ENCODE peak calls at places on chromosomes 3 and 15, in nine cellular contexts. V is testis, J is heart left ventricle, G is esophagus squamous epithelium, E is Peyer's patch, W is lower leg skin, U is HCT116, C is upper lobe of left lung, N is K562. X is an unnamed sample.

GRCh38 chr15:69303337-69304175 is 4.8 kb downstream of the PAQR5 start:
- DNase-seq in V (no peak), J (no peak), G (no peak), E (no peak), W (no peak), U (no peak), C (no peak), N (peak), X (no peak)

GRCh38 chr3:188088948-188089685 is 64.8 kb upstream of the LPP start:
- DNase-seq in V (no peak), J (no peak), G (no peak), E (no peak), W (no peak), U (no peak), C (no peak), N (no peak), X (no peak)

GRCh38 chr15:39426552-39427532 is 154.0 kb upstream of the THBS1 start:
- DNase-seq in V (peak), J (peak), G (no peak), E (peak), W (peak), U (no peak), C (no peak), N (no peak), X (peak)

GRCh38 chr3:194137314-194138097 is 1.6 kb downstream of the HES1 start:
- DNase-seq in V (peak), J (peak), G (no peak), E (peak), W (peak), U (no peak), C (peak), N (peak), X (peak)

GRCh38 chr3:37198547-37198946 is 24.2 kb upstream of the LRRFIP2 start:
- DNase-seq in V (no peak), J (no peak), G (no peak), E (no peak), W (no peak), U (no peak), C (no peak), N (no peak), X (no peak)

GRCh38 chr3:13461169-13462124 is 18.7 kb upstream of the HDAC11 start:
- DNase-seq in V (peak), J (peak), G (no peak), E (peak), W (no peak), U (peak), C (no peak), N (peak), X (peak)

GRCh38 chr3:11637901-11638668 is 5.6 kb downstream of the VGLL4 start:
- DNase-seq in V (peak), J (no peak), G (no peak), E (no peak), W (no peak), U (no peak), C (no peak), N (no peak), X (no peak)

GRCh38 chr3:101043687-101044078 is 50.5 kb upstream of the ABI3BP start:
- DNase-seq in V (no peak), J (no peak), G (no peak), E (no peak), W (no peak), U (no peak), C (no peak), N (no peak), X (no peak)

GRCh38 chr3:129688310-129688895 is 81.9 kb upstream of the PLXND1 start:
- DNase-seq in V (peak), J (peak), G (no peak), E (peak), W (peak), U (no peak), C (peak), N (no peak), X (peak)

GRCh38 chr15:66780172-66780972 is 78.3 kb downstream of the SMAD6 start:
- DNase-seq in V (no peak), J (no peak), G (no peak), E (peak), W (no peak), U (no peak), C (no peak), N (no peak), X (no peak)

GRCh38 chr3:64902991-64903390 is 215.2 kb upstream of the ADAMTS9 start:
- DNase-seq in V (no peak), J (no peak), G (no peak), E (no peak), W (no peak), U (no peak), C (no peak), N (no peak), X (no peak)

GRCh38 chr3:119741701-119742100 is 38.9 kb downstream of the CFAP91 start:
- DNase-seq in V (no peak), J (no peak), G (no peak), E (no peak), W (no peak), U (no peak), C (no peak), N (no peak), X (no peak)

GRCh38 chr15:81548350-81549116 is 174.5 kb upstream of the TMC3 start:
- DNase-seq in V (no peak), J (no peak), G (no peak), E (no peak), W (no peak), U (no peak), C (no peak), N (no peak), X (no peak)

GRCh38 chr3:141294848-141295247 is 63.2 kb downstream of the PXYLP1 start:
- DNase-seq in V (no peak), J (no peak), G (no peak), E (no peak), W (no peak), U (no peak), C (no peak), N (no peak), X (no peak)

GRCh38 chr3:108603689-108604088 is 14.2 kb downstream of the DZIP3 start:
- DNase-seq in V (no peak), J (no peak), G (no peak), E (no peak), W (no peak), U (no peak), C (no peak), N (no peak), X (no peak)

GRCh38 chr15:85312925-85313324 is 67.5 kb upstream of the AKAP13 start:
- DNase-seq in V (no peak), J (no peak), G (no peak), E (no peak), W (no peak), U (no peak), C (no peak), N (no peak), X (no peak)

GRCh38 chr15:64813075-64813474 is 12.4 kb downstream of the PIF1 start:
- DNase-seq in V (peak), J (peak), G (no peak), E (no peak), W (no peak), U (no peak), C (no peak), N (no peak), X (peak)

GRCh38 chr3:47848599-47849117 is 45.7 kb downstream of the DHX30 start:
- DNase-seq in V (no peak), J (no peak), G (no peak), E (no peak), W (no peak), U (no peak), C (peak), N (no peak), X (no peak)
- TF ChIP-seq POLR2A in V (no peak), J (no peak), G (no peak), E (no peak), W (no peak), U (no peak), C (no peak), N (peak), X (no peak)

GRCh38 chr15:74409225-74409624 is 24.5 kb downstream of the SEMA7A start:
- DNase-seq in V (no peak), J (no peak), G (no peak), E (no peak), W (no peak), U (no peak), C (peak), N (no peak), X (no peak)

GRCh38 chr15:74406992-74407705 is 26.6 kb downstream of the SEMA7A start:
- DNase-seq in V (peak), J (no peak), G (no peak), E (no peak), W (no peak), U (no peak), C (peak), N (no peak), X (no peak)

GRCh38 chr15:74410502-74410901 is 23.3 kb downstream of the SEMA7A start:
- DNase-seq in V (no peak), J (no peak), G (no peak), E (no peak), W (no peak), U (no peak), C (peak), N (no peak), X (no peak)

GRCh38 chr15:74408385-74408784 is 25.4 kb downstream of the SEMA7A start:
- DNase-seq in V (no peak), J (no peak), G (no peak), E (no peak), W (no peak), U (no peak), C (no peak), N (no peak), X (no peak)

GRCh38 chr15:74408815-74409214 is 24.9 kb downstream of the SEMA7A start:
- DNase-seq in V (no peak), J (no peak), G (no peak), E (no peak), W (no peak), U (no peak), C (no peak), N (no peak), X (no peak)
- TF ChIP-seq POLR2A in V (no peak), J (no peak), G (no peak), E (no peak), W (no peak), U (no peak), C (no peak), N (no peak), X (no peak)

DNA sequence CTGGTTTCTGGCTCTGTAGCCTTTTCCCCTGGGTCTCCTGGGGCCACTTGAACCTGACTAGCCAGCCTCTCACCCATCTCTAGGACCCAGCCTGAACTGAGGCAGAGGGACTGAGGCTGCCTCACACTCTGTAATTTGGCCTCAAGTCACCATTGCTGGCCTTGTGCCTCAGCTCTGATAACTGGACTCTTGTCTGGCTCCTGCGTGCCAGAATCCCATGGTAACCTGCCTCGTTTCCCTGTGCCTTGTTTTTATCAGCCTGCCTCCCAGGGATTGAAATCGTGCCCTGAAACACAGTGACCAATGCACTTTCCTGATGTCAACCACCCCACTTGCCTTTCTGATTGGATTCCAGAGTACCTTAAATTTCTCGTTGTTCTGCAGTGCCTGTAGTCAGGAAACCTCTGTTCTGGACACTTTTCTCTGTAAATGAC is 27.9 kb downstream of the CRTC3 start:
- DNase-seq in V (peak), J (peak), G (no peak), E (peak), W (peak), U (no peak), C (no peak), N (no peak), X (peak)
- TF ChIP-seq POLR2A in V (no peak), J (no peak), G (no peak), E (no peak), W (no peak), U (no peak), C (no peak), N (no peak), X (peak)

GRCh38 chr3:74055064-74055463 is 430.3 kb upstream of the PDZRN3 start:
- DNase-seq in V (no peak), J (no peak), G (no peak), E (no peak), W (no peak), U (no peak), C (no peak), N (no peak), X (no peak)
- TF ChIP-seq POLR2A in V (no peak), J (no peak), G (no peak), E (no peak), W (no peak), U (no peak), C (no peak), N (no peak), X (no peak)

X was measured in adrenal gland.